ENCODE peak calls at places on chromosomes 16 and 17, in ten cellular contexts. D, Q, T, W, U, M, L, C, E and K are unnamed samples.

GRCh38 chr16:30951785-30952184 is 2.9 kb downstream of the ORAI3 start:
- DNase-seq in D (no peak), Q (peak), T (peak), W (no peak), U (peak), M (peak), L (peak), C (no peak), E (peak), K (peak)

GRCh38 chr17:9389116-9389515 is 186.5 kb downstream of the STX8 start:
- DNase-seq in D (no peak), Q (no peak), T (no peak), W (peak), U (no peak), M (peak), L (peak), C (no peak), E (no peak), K (peak)

GRCh38 chr16:86846136-86846535 is 267.8 kb downstream of the FOXL1 start:
- DNase-seq in D (no peak), Q (no peak), T (no peak), W (no peak), U (no peak), M (peak), L (peak), C (no peak), E (no peak), K (no peak)

GRCh38 chr16:50284131-50284911 is 18.0 kb downstream of the ADCY7 start:
- DNase-seq in D (no peak), Q (no peak), T (peak), W (no peak), U (peak), M (no peak), L (no peak), C (no peak), E (no peak), K (peak)

GRCh38 chr17:40552806-40553693 is 12.2 kb downstream of the CCR7 start:
- DNase-seq in D (no peak), Q (no peak), T (no peak), W (no peak), U (no peak), M (no peak), L (no peak), C (peak), E (peak), K (no peak)

GRCh38 chr16:14345512-14346115 is 274.5 kb downstream of the MRTFB start:
- DNase-seq in D (no peak), Q (no peak), T (no peak), W (no peak), U (no peak), M (no peak), L (no peak), C (no peak), E (no peak), K (no peak)

GRCh38 chr17:35745749-35746320 is 7.2 kb downstream of the GAS2L2 start:
- DNase-seq in D (no peak), Q (no peak), T (no peak), W (no peak), U (no peak), M (no peak), L (no peak), C (no peak), E (no peak), K (no peak)

GRCh38 chr16:68356249-68356918 is 45.6 kb downstream of the PRMT7 start:
- DNase-seq in D (no peak), Q (no peak), T (peak), W (no peak), U (no peak), M (no peak), L (no peak), C (no peak), E (no peak), K (peak)

GRCh38 chr16:79950932-79951719 is 350.6 kb upstream of the MAF start:
- DNase-seq in D (no peak), Q (no peak), T (no peak), W (no peak), U (no peak), M (no peak), L (no peak), C (no peak), E (no peak), K (no peak)

GRCh38 chr17:59332890-59333377 is 1.5 kb downstream of the YPEL2 start:
- DNase-seq in D (no peak), Q (peak), T (peak), W (no peak), U (no peak), M (peak), L (peak), C (peak), E (peak), K (peak)

GRCh38 chr16:24255446-24256352 is at the start of gene CACNG3:
- DNase-seq in D (no peak), Q (no peak), T (peak), W (peak), U (peak), M (peak), L (peak), C (no peak), E (no peak), K (peak)

GRCh38 chr16:66740010-66740409 is 11.4 kb downstream of the DYNC1LI2 start:
- DNase-seq in D (no peak), Q (no peak), T (peak), W (peak), U (no peak), M (peak), L (peak), C (no peak), E (no peak), K (peak)

GRCh38 chr17:38674749-38675615 is at the start of gene EPOP:
- DNase-seq in D (peak), Q (peak), T (peak), W (peak), U (peak), M (peak), L (peak), C (no peak), E (peak), K (peak)

GRCh38 chr16:17828012-17828411 is 357.3 kb upstream of the XYLT1 start:
- DNase-seq in D (no peak), Q (no peak), T (no peak), W (peak), U (no peak), M (peak), L (no peak), C (no peak), E (no peak), K (no peak)

GRCh38 chr16:53912155-53912554 is 208.2 kb downstream of the FTO start:
- DNase-seq in D (no peak), Q (no peak), T (no peak), W (no peak), U (no peak), M (no peak), L (no peak), C (no peak), E (no peak), K (no peak)

GRCh38 chr17:67376892-67377726 is at the start of gene PITPNC1:
- DNase-seq in D (peak), Q (peak), T (peak), W (peak), U (peak), M (peak), L (peak), C (peak), E (peak), K (peak)

GRCh38 chr17:42118545-42118944 is 2.6 kb downstream of the KAT2A start:
- DNase-seq in D (peak), Q (no peak), T (no peak), W (peak), U (no peak), M (peak), L (peak), C (no peak), E (no peak), K (peak)

GRCh38 chr17:13647551-13647950 is 45.8 kb upstream of the HS3ST3A1 start:
- DNase-seq in D (no peak), Q (no peak), T (no peak), W (no peak), U (no peak), M (no peak), L (no peak), C (no peak), E (no peak), K (no peak)

GRCh38 chr16:88936008-88936912 is 40.7 kb downstream of the CBFA2T3 start:
- DNase-seq in D (no peak), Q (no peak), T (peak), W (no peak), U (no peak), M (no peak), L (no peak), C (no peak), E (no peak), K (peak)

GRCh38 chr17:75481194-75482059 is 25.0 kb downstream of the TMEM94 start:
- DNase-seq in D (no peak), Q (no peak), T (no peak), W (no peak), U (no peak), M (no peak), L (no peak), C (no peak), E (no peak), K (no peak)

GRCh38 chr17:34474706-34475105 is 104.7 kb upstream of the TMEM132E start:
- DNase-seq in D (no peak), Q (no peak), T (no peak), W (no peak), U (no peak), M (no peak), L (no peak), C (no peak), E (no peak), K (no peak)

DNA sequence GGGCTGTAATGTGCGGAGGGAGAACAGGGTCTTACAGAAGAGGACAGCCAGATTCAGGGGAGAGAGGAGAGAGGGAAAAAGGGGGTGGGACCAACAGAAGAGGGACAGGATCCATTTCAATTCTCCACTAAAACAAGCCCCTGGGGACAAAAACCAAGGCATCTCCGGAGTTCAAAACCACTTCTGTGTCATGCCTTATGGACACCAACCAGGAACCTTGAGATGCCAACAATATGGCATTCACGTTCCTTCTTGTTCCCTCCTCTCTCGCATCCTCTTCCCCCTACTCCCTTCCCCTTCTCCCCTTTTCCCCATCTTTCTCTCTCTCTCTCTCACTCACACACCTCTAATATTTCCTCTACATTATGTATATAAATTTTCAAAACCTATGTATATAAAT is 123.2 kb downstream of the SLC39A11 start:
- DNase-seq in D (no peak), Q (no peak), T (no peak), W (no peak), U (no peak), M (no peak), L (no peak), C (no peak), E (no peak), K (no peak)
- H3K4me3 ChIP-seq in D (no peak), Q (no peak), T (no peak), W (no peak), U (no peak), M (no peak), L (no peak), C (no peak), E (no peak), K (no peak)

GRCh38 chr16:400061-400540 is 1.6 kb upstream of the DECR2 start:
- DNase-seq in D (no peak), Q (no peak), T (no peak), W (peak), U (peak), M (no peak), L (no peak), C (no peak), E (no peak), K (no peak)

GRCh38 chr16:398551-399277 is 1.7 kb downstream of the NME4 start:
- DNase-seq in D (no peak), Q (no peak), T (no peak), W (no peak), U (peak), M (no peak), L (no peak), C (no peak), E (no peak), K (no peak)

GRCh38 chr16:404971-405486 is 3.3 kb downstream of the DECR2 start:
- DNase-seq in D (no peak), Q (no peak), T (no peak), W (no peak), U (no peak), M (no peak), L (no peak), C (no peak), E (no peak), K (no peak)

GRCh38 chr16:399278-400019 is 2.2 kb upstream of the DECR2 start:
- DNase-seq in D (no peak), Q (no peak), T (no peak), W (peak), U (no peak), M (no peak), L (no peak), C (no peak), E (no peak), K (no peak)

GRCh38 chr16:401468-402348 is at the start of gene DECR2:
- DNase-seq in D (no peak), Q (peak), T (peak), W (peak), U (peak), M (peak), L (peak), C (peak), E (peak), K (peak)
- TF ChIP-seq POLR2A in D (peak), Q (peak), T (peak), W (peak), U (peak), M (peak), L (peak), C (peak), E (peak), K (peak)

GRCh38 chr16:4679854-4680636 is 13.3 kb upstream of the NUDT16L1 start:
- DNase-seq in D (no peak), Q (peak), T (peak), W (no peak), U (peak), M (peak), L (no peak), C (no peak), E (no peak), K (peak)

GRCh38 chr16:4677994-4678393 is 15.4 kb upstream of the NUDT16L1 start:
- DNase-seq in D (no peak), Q (no peak), T (no peak), W (no peak), U (no peak), M (no peak), L (no peak), C (no peak), E (no peak), K (no peak)

GRCh38 chr16:4680673-4681470 is 12.5 kb upstream of the NUDT16L1 start:
- DNase-seq in D (no peak), Q (no peak), T (no peak), W (no peak), U (peak), M (no peak), L (no peak), C (no peak), E (no peak), K (no peak)

GRCh38 chr16:4678596-4678995 is 14.8 kb upstream of the NUDT16L1 start:
- DNase-seq in D (no peak), Q (no peak), T (no peak), W (no peak), U (no peak), M (no peak), L (no peak), C (no peak), E (no peak), K (no peak)

DNA sequence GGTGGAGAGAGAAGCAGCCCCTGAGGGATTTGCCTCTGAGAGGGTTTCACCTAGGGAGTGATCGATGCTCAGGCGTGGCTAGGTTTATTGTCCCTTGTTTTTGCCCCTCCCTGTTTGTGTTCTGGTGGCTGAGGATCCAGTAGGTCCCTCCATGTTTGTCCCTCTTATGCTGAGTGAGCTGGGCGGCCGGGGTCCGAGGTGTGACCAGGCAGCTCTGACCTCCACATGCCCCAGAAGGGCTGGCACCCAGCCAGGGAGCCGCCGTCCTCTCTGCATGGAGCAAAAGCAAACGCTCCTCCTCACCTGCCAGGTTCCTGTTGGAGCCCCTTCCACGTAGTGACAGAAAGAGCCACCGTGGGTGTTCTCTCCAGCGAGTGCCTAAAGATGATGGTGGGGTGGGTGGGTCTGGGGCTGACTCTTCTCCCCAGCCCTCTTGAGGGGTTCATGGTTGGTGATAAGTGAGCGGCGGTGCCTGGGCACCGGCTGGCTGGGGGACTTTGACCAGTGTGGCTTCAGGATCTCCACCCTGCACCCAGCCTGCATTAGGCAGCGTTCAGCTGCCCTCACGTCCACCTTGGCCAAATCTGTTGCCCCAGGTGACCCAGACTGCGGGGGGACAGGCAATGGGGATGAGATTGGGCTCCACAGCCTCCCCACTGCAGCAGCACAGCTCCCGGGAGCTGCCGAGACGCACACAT is 14.1 kb upstream of the NUDT16L1 start:
- DNase-seq in D (no peak), Q (no peak), T (peak), W (no peak), U (peak), M (no peak), L (no peak), C (no peak), E (no peak), K (no peak)
- H3K4me3 ChIP-seq in D (no peak), Q (peak), T (peak), W (no peak), U (peak), M (no peak), L (no peak), C (peak), E (no peak), K (no peak)

GRCh38 chr17:19005442-19005773 is 844 bp upstream of the FAM83G start:
- DNase-seq in D (no peak), Q (no peak), T (no peak), W (no peak), U (no peak), M (no peak), L (no peak), C (no peak), E (no peak), K (no peak)
- TF ChIP-seq POLR2A in D (no peak), Q (no peak), T (no peak), W (no peak), U (no peak), M (no peak), L (no peak), C (no peak), E (no peak), K (no peak)

GRCh38 chr17:82053130-82053529 is 1.4 kb downstream of the GPS1 start:
- DNase-seq in D (no peak), Q (no peak), T (no peak), W (no peak), U (no peak), M (no peak), L (no peak), C (no peak), E (no peak), K (no peak)
- H3K4me3 ChIP-seq in D (peak), Q (peak), T (no peak), W (peak), U (peak), M (peak), L (no peak), C (peak), E (no peak), K (no peak)

DNA sequence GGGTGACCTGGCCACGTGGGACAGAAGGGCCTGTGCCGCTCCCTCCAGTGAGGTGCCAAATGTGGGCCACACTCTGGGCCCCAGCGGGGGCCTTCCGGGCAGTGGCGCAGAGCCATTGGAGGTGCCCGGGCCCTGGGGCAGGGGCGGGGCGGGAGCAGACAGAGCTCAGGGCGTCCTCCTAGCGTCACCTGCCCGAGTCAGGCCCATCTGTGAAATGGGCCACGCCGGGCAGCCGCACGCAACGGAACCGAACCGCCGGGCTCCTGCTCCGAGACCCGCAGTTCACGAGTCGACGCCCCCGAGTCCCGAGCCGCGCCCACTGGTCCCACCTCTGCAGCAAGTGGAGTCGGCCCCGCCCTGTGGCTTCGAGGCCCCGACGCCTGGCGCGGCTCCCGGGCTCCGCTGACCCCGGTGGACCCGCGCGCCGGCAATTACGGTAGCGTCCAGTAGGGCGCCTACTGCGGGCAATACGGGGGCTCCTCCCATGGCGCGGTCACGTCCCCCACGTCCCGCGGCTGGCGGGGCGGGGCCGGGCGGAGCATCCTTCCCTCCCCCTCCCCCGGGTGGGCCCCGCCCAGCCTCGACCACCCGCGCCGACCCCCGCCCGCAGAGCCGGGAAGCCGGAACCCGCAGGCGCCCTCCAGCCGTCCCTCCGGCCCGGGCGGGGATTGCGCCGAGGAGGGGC is 1.9 kb downstream of the SLC16A3 start:
- DNase-seq in D (no peak), Q (peak), T (peak), W (peak), U (peak), M (peak), L (peak), C (no peak), E (peak), K (peak)
- TF ChIP-seq POLR2A in D (no peak), Q (no peak), T (peak), W (no peak), U (no peak), M (no peak), L (peak), C (no peak), E (no peak), K (no peak)

GRCh38 chr16:47463771-47464624 is 2.9 kb downstream of the PHKB start:
- DNase-seq in D (no peak), Q (no peak), T (no peak), W (no peak), U (no peak), M (no peak), L (no peak), C (no peak), E (no peak), K (no peak)
- H3K4me3 ChIP-seq in D (no peak), Q (no peak), T (no peak), W (no peak), U (no peak), M (no peak), L (no peak), C (no peak), E (no peak), K (no peak)

GRCh38 chr17:50055426-50056216 is at the start of gene ITGA3:
- DNase-seq in D (peak), Q (no peak), T (peak), W (peak), U (peak), M (peak), L (peak), C (no peak), E (peak), K (peak)
- TF ChIP-seq POLR2A in D (no peak), Q (no peak), T (peak), W (peak), U (peak), M (peak), L (peak), C (no peak), E (no peak), K (peak)